ENCODE peak calls at places on chromosomes 1 and 21, in five cellular contexts. N is K562, Y is WTC11, T is HCT116, X is HepG2. S is an unnamed sample.

GRCh38 chr1:111733183-111733995 is 5.8 kb downstream of the INKA2 start:
- DNase-seq in X (peak), T (no peak), Y (no peak), N (peak), S (no peak)

GRCh38 chr1:112524251-112524650 is 15.5 kb downstream of the WNT2B start:
- DNase-seq in Y (peak), N (no peak), X (no peak), T (no peak), S (no peak)

GRCh38 chr1:193221641-193222040 is 35.2 kb upstream of the B3GALT2 start:
- DNase-seq in T (no peak), X (no peak), Y (no peak), N (no peak), S (no peak)

GRCh38 chr21:18759267-18759666 is 355.7 kb upstream of the TMPRSS15 start:
- DNase-seq in T (no peak), N (no peak), Y (no peak), X (no peak), S (no peak)

GRCh38 chr21:46550511-46550941 is 54.4 kb downstream of the S100B start:
- DNase-seq in X (no peak), Y (no peak), N (no peak), T (no peak), S (no peak)

GRCh38 chr1:20657024-20657423 is 4.1 kb downstream of the DDOST start:
- DNase-seq in T (no peak), X (no peak), N (no peak), Y (no peak), S (no peak)

GRCh38 chr1:206467915-206468314 is 2.4 kb upstream of the IKBKE start:
- DNase-seq in Y (no peak), X (no peak), N (no peak), T (no peak), S (no peak)

GRCh38 chr1:173009597-173009996 is 41.1 kb downstream of the TNFSF18 start:
- DNase-seq in T (no peak), X (no peak), Y (no peak), N (no peak), S (no peak)

GRCh38 chr1:162213281-162213909 is 143.9 kb downstream of the NOS1AP start:
- DNase-seq in X (peak), N (no peak), T (no peak), Y (no peak), S (no peak)

GRCh38 chr1:84224905-84225304 is 76.6 kb upstream of the SAMD13 start:
- DNase-seq in T (no peak), N (no peak), Y (no peak), X (no peak), S (no peak)

GRCh38 chr1:170273556-170274501 is 128.1 kb downstream of the NTMT2 start:
- DNase-seq in N (no peak), Y (no peak), T (no peak), X (no peak), S (no peak)

GRCh38 chr1:31376374-31377134 is 3.7 kb upstream of the FABP3 start:
- DNase-seq in Y (no peak), X (peak), N (peak), T (no peak), S (peak)

GRCh38 chr1:151106891-151107290 is 36.3 kb downstream of the GABPB2 start:
- DNase-seq in X (no peak), T (no peak), N (no peak), Y (no peak), S (no peak)

GRCh38 chr21:42568834-42569731 is 55.4 kb downstream of the SLC37A1 start:
- DNase-seq in N (no peak), X (no peak), T (no peak), Y (peak), S (no peak)

GRCh38 chr1:221667504-221667903 is 74.4 kb downstream of the DUSP10 start:
- DNase-seq in Y (no peak), N (no peak), X (no peak), T (peak), S (no peak)

GRCh38 chr21:26351661-26352060 is 181.1 kb upstream of the APP start:
- DNase-seq in T (no peak), X (no peak), N (no peak), Y (no peak), S (no peak)

DNA sequence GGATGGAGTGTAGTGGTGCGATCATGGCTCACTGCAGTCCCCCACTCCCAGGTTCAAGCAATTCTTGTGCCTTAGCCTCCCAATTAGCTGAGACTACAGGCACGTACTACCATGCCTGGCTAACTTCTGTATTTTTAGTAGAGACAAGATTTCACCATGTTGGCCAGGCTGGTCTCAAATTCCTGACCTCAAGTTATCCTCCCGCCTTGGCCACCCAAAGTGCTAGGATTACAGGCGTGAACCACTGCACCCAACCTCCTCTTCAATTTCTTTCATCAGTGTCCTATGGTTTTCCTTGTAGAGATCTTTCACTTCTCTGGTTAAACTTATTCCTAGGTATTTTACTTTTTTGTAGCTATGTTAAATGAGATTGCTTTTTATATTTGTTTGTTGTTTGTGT is 10.7 kb upstream of the MAST2 start:
- DNase-seq in Y (no peak), X (no peak), N (no peak), T (no peak), S (no peak)
- TF ChIP-seq MAX in Y (no peak), X (no peak), N (no peak), T (no peak), S (no peak)

DNA sequence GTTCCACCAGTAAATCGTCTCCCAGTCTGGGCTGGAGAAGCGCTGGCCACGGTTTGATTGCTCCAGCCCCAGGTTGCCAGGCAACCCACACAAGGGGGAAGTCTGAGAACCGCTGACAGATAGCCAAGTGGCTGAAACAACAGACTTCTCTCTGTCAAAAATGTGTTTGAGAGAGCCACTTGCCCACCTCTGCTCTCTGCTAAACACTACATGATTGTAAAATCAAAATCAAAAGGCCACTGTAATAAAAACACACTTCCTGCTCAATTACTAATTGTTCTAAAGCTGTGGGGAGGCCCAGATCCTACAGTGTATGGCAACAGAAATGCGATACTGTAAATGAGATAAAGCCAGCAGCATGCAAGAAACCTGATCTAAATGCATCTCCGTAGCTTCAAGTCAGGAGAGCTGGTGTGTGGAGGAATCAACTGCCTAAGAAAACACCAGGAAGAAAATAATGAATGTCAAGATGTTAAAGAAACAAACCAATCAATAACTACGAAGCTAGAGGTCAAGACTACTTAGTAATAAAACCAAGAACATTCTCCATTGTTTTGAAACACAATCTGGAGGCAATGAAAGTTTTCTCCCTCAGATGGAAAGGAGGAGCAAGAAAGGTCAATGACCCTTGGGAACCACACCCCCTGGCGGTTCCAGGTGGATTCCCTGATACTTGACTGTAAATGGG is 121.2 kb downstream of the SLC45A1 start:
- DNase-seq in Y (peak), X (peak), T (no peak), N (peak), S (no peak)
- TF ChIP-seq MAX in Y (no peak), X (no peak), T (no peak), N (no peak), S (no peak)

GRCh38 chr1:57615956-57616355 is 192.1 kb upstream of the DAB1 start:
- DNase-seq in X (no peak), N (no peak), T (no peak), Y (no peak), S (no peak)
- TF ChIP-seq MAX in X (no peak), N (no peak), T (no peak), Y (no peak), S (no peak)

DNA sequence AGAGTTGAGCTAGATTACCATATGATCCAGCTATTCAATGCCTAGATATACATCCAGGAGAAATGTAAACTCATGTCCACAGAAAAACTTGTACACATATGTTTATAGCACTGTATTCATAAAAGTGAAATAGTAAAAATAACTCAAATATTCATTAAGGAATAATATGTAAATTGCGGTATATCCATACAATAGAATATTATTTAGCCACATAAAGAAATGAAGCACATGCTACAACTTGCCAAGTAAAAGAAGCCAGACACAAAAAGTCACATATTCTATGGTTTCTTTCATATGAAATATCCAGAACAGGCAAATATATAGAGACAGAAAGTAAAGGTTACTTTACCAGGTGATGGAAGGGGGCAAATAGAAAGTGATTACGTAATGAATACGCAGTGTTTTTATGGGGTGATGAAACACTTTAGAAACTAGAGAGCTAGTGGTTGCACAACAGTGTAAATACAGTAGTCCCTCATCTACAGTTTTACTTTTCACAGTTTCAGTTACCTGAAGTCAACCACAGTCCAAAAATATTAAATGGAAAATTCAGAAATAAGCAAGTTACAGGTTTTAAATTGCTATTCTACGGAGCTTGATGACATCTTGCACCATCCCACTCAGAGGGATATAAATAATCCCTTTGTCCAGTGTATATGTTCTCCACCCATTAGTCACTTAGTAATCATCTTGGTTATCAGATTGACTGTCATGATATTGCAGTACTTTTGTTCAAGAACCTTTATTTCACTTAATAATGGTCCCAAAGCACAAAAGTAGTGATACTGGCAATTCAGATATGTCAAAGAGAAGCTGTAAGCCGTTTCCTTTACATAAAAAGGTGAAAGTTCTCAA is 62.3 kb downstream of the ZNF644 start:
- DNase-seq in N (no peak), T (no peak), X (peak), Y (no peak), S (no peak)
- TF ChIP-seq MAX in N (no peak), T (no peak), X (no peak), Y (no peak), S (no peak)

DNA sequence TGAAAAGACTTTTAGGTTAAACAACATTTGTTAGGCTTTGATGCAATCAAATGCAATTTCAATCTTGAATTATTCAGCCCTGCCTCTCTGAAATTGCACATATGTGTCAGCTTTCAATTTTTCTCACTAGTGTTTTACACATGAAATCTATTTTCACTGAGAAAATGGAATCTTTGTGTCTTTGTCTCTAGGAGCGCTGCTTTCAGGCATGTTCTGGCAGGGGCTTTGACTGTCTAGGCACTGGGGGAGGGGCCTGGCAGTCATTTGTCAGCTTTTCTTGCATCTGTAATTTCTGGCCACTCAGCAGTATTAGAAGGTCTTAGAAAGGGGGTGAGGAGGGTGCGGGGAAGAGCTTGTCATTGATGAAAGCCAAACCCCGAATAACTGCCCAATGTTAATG is 264.4 kb downstream of the PTPRC start:
- DNase-seq in T (no peak), X (no peak), N (no peak), Y (peak), S (no peak)
- TF ChIP-seq MAX in T (no peak), X (no peak), N (no peak), Y (no peak), S (no peak)

GRCh38 chr1:184615301-184615700 is 139.4 kb downstream of the EDEM3 start:
- DNase-seq in Y (no peak), T (no peak), X (no peak), N (no peak), S (no peak)
- TF ChIP-seq MAX in Y (no peak), T (no peak), X (no peak), N (no peak), S (no peak)

DNA sequence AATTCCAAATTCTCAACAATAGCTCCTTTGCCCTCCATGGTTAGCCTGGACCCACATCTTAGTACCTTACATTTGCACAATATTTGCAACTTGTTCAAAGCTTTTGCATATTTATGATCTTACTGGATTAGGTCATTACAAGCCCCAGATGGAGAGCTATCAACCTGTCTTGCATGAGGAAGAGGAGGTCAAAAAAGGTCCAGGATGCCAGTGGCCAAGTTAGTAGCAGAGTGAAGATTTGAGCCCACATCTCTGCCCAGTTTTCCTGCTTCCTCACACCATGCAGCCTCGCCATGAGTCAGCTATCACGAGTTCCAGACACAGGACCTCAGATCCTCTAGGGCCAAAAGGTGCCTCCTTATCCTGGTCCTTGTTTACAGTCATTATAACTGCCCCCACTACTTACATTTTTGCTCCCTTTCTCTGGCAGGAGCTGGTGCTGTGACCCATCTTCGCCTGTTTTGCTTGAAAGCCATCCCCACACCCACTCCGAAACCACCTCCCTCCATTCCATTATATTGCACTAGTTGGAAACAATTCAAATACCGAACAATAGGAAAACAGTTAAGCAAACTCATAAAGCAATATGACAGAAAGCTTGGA is 5.0 kb upstream of the AHCYL1 start:
- DNase-seq in N (peak), T (no peak), X (no peak), Y (no peak), S (peak)
- TF ChIP-seq MAX in N (peak), T (no peak), X (no peak), Y (no peak), S (peak)